ENCODE peak calls at places on chromosomes 12 and 14, in six cellular contexts. X is uterus, Q is body of pancreas, P is HCT116, C is tibial nerve, K is heart left ventricle. V is an unnamed sample.

GRCh38 chr12:6376079-6376941 is 947 bp upstream of the SCNN1A start:
- DNase-seq in X (peak; percentile 76), Q (peak; percentile 84), P (no peak), C (no peak), K (peak; percentile 62), V (peak; percentile 92)

GRCh38 chr14:104116544-104117340 is 21.6 kb upstream of the KIF26A start:
- DNase-seq in X (peak; percentile 1), Q (peak; percentile 62), P (peak; percentile 38), C (no peak), K (peak; percentile 20), V (peak; percentile 85)

GRCh38 chr14:104214411-104214810 is 76.0 kb downstream of the KIF26A start:
- DNase-seq in X (no peak), Q (no peak), P (no peak), C (no peak), K (no peak), V (no peak)

GRCh38 chr12:212799-213526 is 994 bp downstream of the SLC6A12 start:
- DNase-seq in X (no peak), Q (peak; percentile 79), P (no peak), C (peak; percentile 26), K (no peak), V (peak; percentile 46)

GRCh38 chr14:53458368-53458814 is 305.3 kb upstream of the DDHD1 start:
- DNase-seq in X (no peak), Q (no peak), P (peak; percentile 87), C (no peak), K (no peak), V (no peak)

GRCh38 chr14:61560323-61560722 is 135.0 kb upstream of the HIF1A start:
- DNase-seq in X (no peak), Q (no peak), P (no peak), C (no peak), K (no peak), V (no peak)

GRCh38 chr14:72678360-72678759 is 215.5 kb downstream of the DPF3 start:
- DNase-seq in X (no peak), Q (no peak), P (no peak), C (no peak), K (no peak), V (no peak)

GRCh38 chr12:16939871-16940306 is 333.9 kb upstream of the LMO3 start:
- DNase-seq in X (no peak), Q (peak; percentile 85), P (peak; percentile 78), C (no peak), K (no peak), V (peak; percentile 44)

GRCh38 chr14:22024117-22024516 is 350.5 kb upstream of the OR4E1 start:
- DNase-seq in X (no peak), Q (no peak), P (no peak), C (no peak), K (no peak), V (no peak)

GRCh38 chr12:12501121-12501520 is 61.5 kb downstream of the DUSP16 start:
- DNase-seq in X (no peak), Q (no peak), P (no peak), C (no peak), K (no peak), V (no peak)

GRCh38 chr14:100487304-100487703 is 99.9 kb downstream of the BEGAIN start:
- DNase-seq in X (no peak), Q (no peak), P (no peak), C (no peak), K (no peak), V (no peak)

GRCh38 chr12:111741235-111741812 is 25.4 kb upstream of the ALDH2 start:
- DNase-seq in X (no peak), Q (peak; percentile 56), P (no peak), C (no peak), K (peak; percentile 41), V (peak; percentile 43)

GRCh38 chr12:27549801-27550652 is 26.0 kb downstream of the PPFIBP1 start:
- DNase-seq in X (peak; percentile 94), Q (peak; percentile 96), P (peak; percentile 94), C (peak; percentile 93), K (peak; percentile 91), V (peak; percentile 81)

GRCh38 chr14:41785696-41786095 is 179.0 kb downstream of the LRFN5 start:
- DNase-seq in X (no peak), Q (no peak), P (no peak), C (no peak), K (no peak), V (no peak)

GRCh38 chr12:57093412-57094193 is 4.7 kb downstream of the NAB2 start:
- DNase-seq in X (peak; percentile 94), Q (peak; percentile 67), P (no peak), C (peak; percentile 72), K (peak; percentile 79), V (peak; percentile 55)

GRCh38 chr14:22226381-22226780 is 362.6 kb downstream of the DAD1 start:
- DNase-seq in X (no peak), Q (no peak), P (no peak), C (no peak), K (no peak), V (no peak)

GRCh38 chr12:47652491-47653234 is 53.2 kb downstream of the RPAP3 start:
- DNase-seq in X (no peak), Q (peak; percentile 28), P (no peak), C (peak; percentile 15), K (no peak), V (no peak)

GRCh38 chr14:102279688-102280348 is 25.1 kb downstream of the MOK start:
- DNase-seq in X (no peak), Q (peak; percentile 48), P (peak; percentile 84), C (no peak), K (no peak), V (no peak)

GRCh38 chr12:15776532-15776931 is 12.7 kb downstream of the EPS8 start:
- DNase-seq in X (no peak), Q (no peak), P (no peak), C (no peak), K (no peak), V (no peak)

GRCh38 chr12:92089559-92089958 is 56.1 kb downstream of the BTG1 start:
- DNase-seq in X (no peak), Q (no peak), P (no peak), C (no peak), K (no peak), V (no peak)

GRCh38 chr12:116248930-116249329 is 28.6 kb downstream of the MED13L start:
- DNase-seq in X (no peak), Q (no peak), P (no peak), C (no peak), K (no peak), V (no peak)

GRCh38 chr12:18283776-18284175 is 22.5 kb downstream of the PIK3C2G start:
- DNase-seq in X (peak; percentile 24), Q (no peak), P (no peak), C (no peak), K (no peak), V (no peak)

GRCh38 chr12:89723276-89723675 is 14.6 kb upstream of the ATP2B1 start:
- DNase-seq in X (no peak), Q (no peak), P (no peak), C (no peak), K (no peak), V (no peak)

GRCh38 chr12:57609781-57610552 is 1.3 kb upstream of the ARHGEF25 start:
- DNase-seq in X (peak; percentile 61), Q (no peak), P (no peak), C (no peak), K (no peak), V (no peak)

GRCh38 chr12:27542628-27543027 is 18.6 kb downstream of the PPFIBP1 start:
- DNase-seq in X (no peak), Q (no peak), P (no peak), C (no peak), K (no peak), V (no peak)

GRCh38 chr14:91374897-91375747 is 42.5 kb downstream of the CCDC88C start:
- DNase-seq in X (no peak), Q (peak; percentile 76), P (no peak), C (no peak), K (no peak), V (peak; percentile 76)

GRCh38 chr14:52111583-52111982 is 42.7 kb upstream of the NID2 start:
- DNase-seq in X (no peak), Q (no peak), P (peak; percentile 27), C (no peak), K (no peak), V (no peak)

GRCh38 chr12:30884804-30885203 is 41.7 kb upstream of the TSPAN11 start:
- DNase-seq in X (no peak), Q (no peak), P (no peak), C (no peak), K (no peak), V (no peak)

GRCh38 chr14:54356172-54356571 is 40.6 kb upstream of the CDKN3 start:
- DNase-seq in X (no peak), Q (no peak), P (no peak), C (no peak), K (no peak), V (no peak)

GRCh38 chr14:96060161-96060933 is 21.2 kb downstream of the C14orf132 start:
- DNase-seq in X (no peak), Q (no peak), P (no peak), C (no peak), K (no peak), V (no peak)

GRCh38 chr12:28191690-28192089 is 1.4 kb downstream of the CCDC91 start:
- DNase-seq in X (no peak), Q (peak; percentile 56), P (no peak), C (peak; percentile 8), K (no peak), V (no peak)

GRCh38 chr12:14601692-14602091 is 34.0 kb upstream of the PLBD1 start:
- DNase-seq in X (no peak), Q (no peak), P (no peak), C (no peak), K (no peak), V (no peak)

GRCh38 chr12:56565510-56566101 is 44.0 kb downstream of the RBMS2 start:
- DNase-seq in X (peak; percentile 80), Q (peak; percentile 57), P (no peak), C (peak; percentile 56), K (peak; percentile 91), V (peak; percentile 55)

GRCh38 chr12:123106640-123107359 is 44.1 kb downstream of the PITPNM2 start:
- DNase-seq in X (no peak), Q (no peak), P (no peak), C (no peak), K (peak; percentile 78), V (no peak)
- TF ChIP-seq POLR2A in X (no peak), Q (no peak), P (no peak), C (no peak), K (no peak), V (no peak)

GRCh38 chr12:52285851-52286530 is 5.3 kb downstream of the KRT81 start:
- DNase-seq in X (no peak), Q (no peak), P (no peak), C (no peak), K (no peak), V (peak; percentile 24)
- TF ChIP-seq POLR2A in X (no peak), Q (no peak), P (no peak), C (no peak), K (no peak), V (no peak)

GRCh38 chr12:53623526-53623925 is 2.7 kb downstream of the ATF7 start:
- DNase-seq in X (no peak), Q (no peak), P (no peak), C (peak; percentile 42), K (no peak), V (no peak)
- TF ChIP-seq POLR2A in X (peak; percentile 61), Q (no peak), P (no peak), C (peak; percentile 45), K (no peak), V (no peak)

DNA sequence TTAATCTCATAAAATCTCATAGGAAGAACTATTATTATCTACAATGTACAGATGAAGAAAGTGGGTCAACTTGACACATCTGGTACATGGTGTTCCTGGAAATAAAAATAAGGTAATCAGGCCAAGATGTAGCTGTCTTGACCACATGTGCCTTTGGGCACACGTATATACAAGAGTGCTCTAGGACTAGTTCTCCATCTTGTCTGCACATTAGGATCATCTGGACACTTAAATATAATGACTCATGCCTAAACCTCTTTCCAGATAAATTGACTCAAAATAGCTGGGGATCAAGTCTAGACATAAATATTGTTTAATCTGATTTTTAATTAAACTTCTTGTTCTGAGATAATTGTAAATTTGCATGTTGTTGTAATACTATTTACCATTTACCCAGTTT is 182.6 kb downstream of the CNTN1 start:
- DNase-seq in X (no peak), Q (no peak), P (no peak), C (no peak), K (no peak), V (no peak)
- TF ChIP-seq POLR2A in X (no peak), Q (no peak), P (no peak), C (no peak), K (no peak), V (no peak)

V was measured in stomach.